ENCODE peak calls at places on chromosomes 13 and 19, in four cellular contexts. X is prostate gland, J is cardiac muscle cell, N is SK-N-SH. H is an unnamed sample. For H3K4me1, the result is how much of the 10 kb centered on the place peaks cover.

GRCh38 chr13:82749551-82749950 is 1132.7 kb downstream of the SLITRK1 start:
- DNase-seq in X (no peak), J (no peak), N (no peak), H (no peak)

GRCh38 chr13:67390462-67391093 is 160.4 kb upstream of the PCDH9 start:
- DNase-seq in X (no peak), J (no peak), N (no peak), H (no peak)

GRCh38 chr13:49494645-49495044 is 1.1 kb upstream of the PHF11 start:
- DNase-seq in X (no peak), J (no peak), N (no peak), H (no peak)

GRCh38 chr13:107421951-107422350 is 793.4 kb downstream of the LIG4 start:
- DNase-seq in X (no peak), J (no peak), N (no peak), H (no peak)

GRCh38 chr19:44278181-44278690 is 18.6 kb downstream of the ZNF233 start:
- DNase-seq in X (no peak), J (no peak), N (no peak), H (no peak)

GRCh38 chr19:35995655-35995993 is 636 bp downstream of the SDHAF1 start:
- DNase-seq in X (no peak), J (peak), N (peak), H (peak)

GRCh38 chr19:39568604-39569003 is 28.6 kb upstream of the EID2 start:
- DNase-seq in X (no peak), J (no peak), N (no peak), H (no peak)

GRCh38 chr19:34676697-34677385 is at the start of gene SCGB2B2:
- DNase-seq in X (no peak), J (peak), N (peak), H (peak)

GRCh38 chr19:2305974-2306806 is 1.8 kb downstream of the LINGO3 start:
- DNase-seq in X (no peak), J (no peak), N (no peak), H (no peak)

GRCh38 chr19:44800461-44800860 is 8.4 kb upstream of the BCAM start:
- DNase-seq in X (peak), J (peak), N (peak), H (peak)

GRCh38 chr13:24247016-24247415 is 62.4 kb upstream of the C1QTNF9 start:
- DNase-seq in X (no peak), J (peak), N (no peak), H (no peak)

GRCh38 chr19:38993271-38993670 is 17.7 kb upstream of the FBXO17 start:
- DNase-seq in X (no peak), J (no peak), N (no peak), H (no peak)

GRCh38 chr13:113109151-113110047 is 3.8 kb downstream of the F7 start:
- DNase-seq in X (no peak), J (no peak), N (no peak), H (no peak)

GRCh38 chr19:28655054-28655453 is 557.9 kb downstream of the UQCRFS1 start:
- DNase-seq in X (no peak), J (no peak), N (no peak), H (no peak)

GRCh38 chr13:78598933-78599332 is 4.4 kb downstream of the POU4F1 start:
- DNase-seq in X (no peak), J (no peak), N (no peak), H (no peak)

GRCh38 chr19:55676384-55676783 is 1.4 kb downstream of the EPN1 start:
- DNase-seq in X (peak), J (no peak), N (no peak), H (no peak)

GRCh38 chr13:49643003-49643651 is 14.8 kb downstream of the ARL11 start:
- DNase-seq in X (no peak), J (no peak), N (no peak), H (no peak)

GRCh38 chr19:30148039-30148438 is 206.0 kb downstream of the URI1 start:
- DNase-seq in X (no peak), J (no peak), N (no peak), H (no peak)

GRCh38 chr13:99860736-99861135 is 110.8 kb downstream of the ZIC5 start:
- DNase-seq in X (no peak), J (no peak), N (no peak), H (no peak)

GRCh38 chr13:27961227-27962085 is 7.7 kb downstream of the CDX2 start:
- DNase-seq in X (no peak), J (no peak), N (peak), H (no peak)

GRCh38 chr13:21074601-21075302 is 13.4 kb upstream of the LATS2 start:
- DNase-seq in X (no peak), J (no peak), N (no peak), H (no peak)

GRCh38 chr19:8146877-8147575 is 2.4 kb downstream of the FBN3 start:
- DNase-seq in X (no peak), J (no peak), N (peak), H (no peak)

GRCh38 chr13:91319996-91320395 is 27.5 kb upstream of the MIR17HG start:
- DNase-seq in X (no peak), J (no peak), N (no peak), H (no peak)

GRCh38 chr13:28173793-28174192 is 35.4 kb downstream of the PAN3 start:
- DNase-seq in X (no peak), J (no peak), N (no peak), H (no peak)

GRCh38 chr19:55189424-55189823 is 9.3 kb upstream of the SYT5 start:
- DNase-seq in X (no peak), J (no peak), N (no peak), H (no peak)

GRCh38 chr13:111401151-111401550 is 80.7 kb downstream of the TEX29 start:
- DNase-seq in X (no peak), J (no peak), N (no peak), H (no peak)

GRCh38 chr13:27211771-27212364 is 39.5 kb upstream of the RPL21 start:
- DNase-seq in X (no peak), J (no peak), N (no peak), H (no peak)

GRCh38 chr19:45947926-45948325 is 25.7 kb downstream of the NOVA2 start:
- DNase-seq in X (no peak), J (no peak), N (no peak), H (no peak)

GRCh38 chr13:28355822-28356371 is 139.0 kb downstream of the FLT1 start:
- DNase-seq in X (no peak), J (no peak), N (no peak), H (no peak)

GRCh38 chr19:48925240-48925843 is 8.2 kb upstream of the DHDH start:
- DNase-seq in X (no peak), J (no peak), N (no peak), H (peak)

GRCh38 chr19:2408247-2408646 is 19.1 kb downstream of the TIMM13 start:
- DNase-seq in X (no peak), J (no peak), N (no peak), H (no peak)

GRCh38 chr13:67134322-67135129 is 95.6 kb downstream of the PCDH9 start:
- DNase-seq in X (no peak), J (no peak), N (no peak), H (no peak)

GRCh38 chr19:52269338-52270261 is at the start of gene ZNF766:
- DNase-seq in X (peak), J (peak), N (peak), H (peak)

GRCh38 chr19:41298327-41298964 is 11.5 kb upstream of the CCDC97 start:
- DNase-seq in X (no peak), J (peak), N (no peak), H (peak)

GRCh38 chr19:33639034-33639681 is 17.4 kb downstream of the CHST8 start:
- DNase-seq in X (no peak), J (no peak), N (no peak), H (no peak)

GRCh38 chr19:50025022-50025793 is at the start of gene VRK3:
- DNase-seq in X (peak), J (peak), N (peak), H (peak)

GRCh38 chr19:50024719-50025021 is 502 bp downstream of the VRK3 start:
- DNase-seq in X (no peak), J (no peak), N (no peak), H (no peak)

GRCh38 chr19:50030225-50030624 is 4.4 kb downstream of the ZNF473 start:
- DNase-seq in X (no peak), J (no peak), N (no peak), H (no peak)

GRCh38 chr19:50025794-50026549 is at the start of gene ZNF473:
- DNase-seq in X (peak), J (peak), N (peak), H (peak)

DNA sequence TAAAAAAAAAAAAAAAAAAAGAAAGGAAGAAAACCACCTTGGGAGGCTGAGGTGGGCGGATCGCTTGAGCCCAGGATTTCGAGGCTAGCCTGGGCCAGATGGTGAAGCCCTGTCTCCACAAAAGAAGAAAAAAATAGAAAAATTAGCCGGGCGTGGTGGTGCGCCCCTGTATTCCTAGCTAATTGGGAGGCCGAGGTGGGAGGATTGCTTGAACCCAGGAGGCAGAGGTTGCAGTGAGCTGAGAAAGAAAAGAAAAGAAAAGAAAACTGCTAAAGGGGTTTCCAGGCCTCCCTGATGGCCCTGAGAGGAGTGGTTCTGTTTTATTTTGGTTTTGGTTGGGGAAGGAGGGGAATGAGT is 723 bp downstream of the ZNF473 start:
- DNase-seq in X (no peak), J (no peak), N (no peak), H (no peak)
- H3K4me3 ChIP-seq in X (peak), J (peak), N (peak), H (no peak)

GRCh38 chr13:70098669-70099068 is 9.0 kb upstream of the ATXN8OS start:
- DNase-seq in X (no peak), J (peak), N (peak), H (no peak)
- TF ChIP-seq CTCF in X (peak), J (no peak), N (peak), H (no peak)

DNA sequence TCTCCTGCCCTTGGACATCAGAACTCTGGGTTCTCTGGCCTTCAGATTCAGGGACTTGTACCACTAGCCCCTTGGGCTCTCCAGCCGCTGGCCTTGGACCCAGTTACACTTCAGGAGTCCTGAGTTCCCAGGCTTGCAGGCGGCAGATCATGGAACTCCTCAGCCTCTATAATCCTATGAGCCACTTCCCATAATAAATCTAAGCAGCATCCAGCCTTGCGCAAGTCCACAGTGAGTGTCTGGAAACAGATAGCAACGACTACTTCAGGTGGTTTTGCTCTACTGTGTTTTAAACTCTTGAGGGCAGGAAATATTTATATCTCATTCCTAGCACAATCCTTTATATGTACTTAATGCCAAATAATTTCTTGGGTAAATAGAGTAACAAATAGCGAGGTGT is 92.3 kb downstream of the COL4A1 start:
- DNase-seq in X (no peak), J (no peak), N (no peak), H (no peak)
- H3K4me1 ChIP-seq in X (under half), J (under half), N (under half), H (under half)

GRCh38 chr19:31946491-31946890 is 398.9 kb upstream of the ZNF507 start:
- DNase-seq in X (no peak), J (no peak), N (no peak), H (no peak)
- H3K4me3 ChIP-seq in X (no peak), J (no peak), N (no peak), H (no peak)

GRCh38 chr13:73317140-73317539 is 258.3 kb downstream of the KLF5 start:
- DNase-seq in X (peak), J (no peak), N (no peak), H (no peak)
- TF ChIP-seq CTCF in X (no peak), J (no peak), N (no peak), H (no peak)